ENCODE peak calls at places on chromosomes 16 and 17, in four cellular contexts. X is uterus, D is dorsolateral prefrontal cortex, I is neural progenitor cell. J is an unnamed sample.

GRCh38 chr17:40646791-40647548 is 648 bp downstream of the SMARCE1 start:
- DNase-seq in X (no peak), D (no peak), I (peak; percentile 62), J (no peak)

GRCh38 chr16:67269766-67270165 is 9.6 kb upstream of the PLEKHG4 start:
- DNase-seq in X (no peak), D (no peak), I (no peak), J (no peak)

GRCh38 chr17:62704381-62704971 is 77.0 kb downstream of the MRC2 start:
- DNase-seq in X (peak; percentile 47), D (no peak), I (no peak), J (no peak)

GRCh38 chr16:85574672-85575475 is 38.2 kb upstream of the GSE1 start:
- DNase-seq in X (no peak), D (no peak), I (peak; percentile 88), J (no peak)

GRCh38 chr16:79422061-79422460 is 178.5 kb downstream of the MAF start:
- DNase-seq in X (no peak), D (no peak), I (no peak), J (no peak)

GRCh38 chr16:70674221-70675014 is 11.4 kb downstream of the MTSS2 start:
- DNase-seq in X (no peak), D (no peak), I (no peak), J (no peak)

GRCh38 chr16:694863-695354 is 4.7 kb upstream of the WDR24 start:
- DNase-seq in X (no peak), D (no peak), I (no peak), J (no peak)

GRCh38 chr16:1372292-1372950 is 20.7 kb downstream of the GNPTG start:
- DNase-seq in X (no peak), D (no peak), I (no peak), J (no peak)

GRCh38 chr17:55722742-55723487 is at the start of gene TMEM100:
- DNase-seq in X (peak; percentile 70), D (no peak), I (no peak), J (no peak)

GRCh38 chr16:86031141-86031678 is 132.2 kb downstream of the IRF8 start:
- DNase-seq in X (no peak), D (no peak), I (no peak), J (no peak)

GRCh38 chr17:19703106-19703775 is 13.1 kb downstream of the SLC47A2 start:
- DNase-seq in X (no peak), D (no peak), I (no peak), J (no peak)

GRCh38 chr17:79843475-79843916 is 4.3 kb upstream of the CBX4 start:
- DNase-seq in X (no peak), D (no peak), I (no peak), J (no peak)

GRCh38 chr17:57617218-57617617 is 127.9 kb downstream of the CCDC182 start:
- DNase-seq in X (no peak), D (no peak), I (no peak), J (no peak)

GRCh38 chr17:1398900-1399299 is 1.1 kb downstream of the YWHAE start:
- DNase-seq in X (no peak), D (no peak), I (peak; percentile 23), J (no peak)

GRCh38 chr17:1871743-1872142 is 41.9 kb downstream of the RPA1 start:
- DNase-seq in X (no peak), D (no peak), I (no peak), J (no peak)

GRCh38 chr17:32155896-32156295 is 13.6 kb downstream of the RHOT1 start:
- DNase-seq in X (no peak), D (no peak), I (no peak), J (no peak)

GRCh38 chr16:86158688-86159360 is 259.9 kb downstream of the IRF8 start:
- DNase-seq in X (no peak), D (no peak), I (no peak), J (no peak)

GRCh38 chr17:28053044-28053670 is 10.7 kb downstream of the NLK start:
- DNase-seq in X (no peak), D (no peak), I (no peak), J (no peak)

GRCh38 chr16:69618307-69618706 is 52.5 kb downstream of the NFAT5 start:
- DNase-seq in X (no peak), D (no peak), I (no peak), J (no peak)
- H3K4me3 ChIP-seq in X (no peak overlapping the region), D (no peak overlapping the region), I (no peak overlapping the region), J (no peak overlapping the region)

DNA sequence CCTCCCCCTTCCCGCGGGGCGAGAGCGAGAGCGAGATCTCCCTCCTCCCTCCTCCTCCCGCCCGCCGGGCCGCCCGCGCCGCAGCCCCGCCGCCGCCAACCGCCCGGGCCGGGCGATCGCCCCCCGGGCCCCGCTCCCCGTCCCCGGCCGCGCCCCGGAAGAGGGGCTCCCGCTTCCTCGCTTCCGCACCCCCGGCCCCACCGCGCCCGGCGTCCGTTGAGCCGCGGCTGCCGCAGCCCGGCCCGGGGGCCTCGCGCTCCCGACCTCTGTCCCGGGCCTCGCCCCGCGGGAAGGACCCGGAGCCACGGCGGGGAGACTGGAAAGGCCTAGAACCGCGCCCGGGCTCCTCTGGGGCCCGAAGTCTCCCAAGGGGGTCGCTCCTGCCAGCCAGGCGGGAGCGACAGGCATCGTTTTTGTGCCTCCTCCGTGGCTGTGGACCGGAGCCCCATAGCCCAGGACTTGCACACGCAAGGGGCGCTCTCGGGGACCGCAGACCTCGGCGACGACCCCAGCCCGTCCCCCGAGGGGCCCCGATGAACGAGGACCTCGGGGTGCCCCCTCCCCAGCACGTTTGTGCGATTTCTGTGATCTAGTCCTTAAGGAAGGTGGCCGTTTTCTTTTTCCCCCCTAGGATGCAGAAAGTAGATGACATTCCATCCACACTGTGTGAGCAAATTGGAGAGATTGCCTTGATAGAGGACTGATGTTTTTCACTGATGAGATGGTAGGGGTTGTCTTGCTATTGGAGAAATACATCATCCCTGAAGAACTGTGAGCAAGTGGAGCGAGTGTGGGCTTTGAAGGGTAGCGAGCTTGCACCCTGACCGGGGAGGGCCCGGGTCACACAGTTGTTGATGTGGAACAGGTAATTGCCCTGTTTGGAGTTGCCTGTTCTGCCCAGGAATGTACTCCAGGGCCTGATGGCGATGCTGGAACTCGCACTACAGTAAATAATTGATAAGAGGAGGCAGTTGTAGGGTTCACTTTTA is 610 bp downstream of the BANP start:
- DNase-seq in X (no peak), D (no peak), I (no peak), J (no peak)
- TF ChIP-seq CTCF in X (no peak), D (no peak), I (peak; percentile 41), J (peak; percentile 20)

GRCh38 chr16:57184113-57184512 is 1.7 kb downstream of the PSME3IP1 start:
- DNase-seq in X (no peak), D (no peak), I (no peak), J (no peak)
- H3K4me3 ChIP-seq in X (no peak overlapping the region), D (peak overlapping the region; percentile 96), I (peak overlapping the region; percentile 97), J (no peak overlapping the region)

GRCh38 chr16:64475627-64476351 is 646.1 kb downstream of the CDH11 start:
- DNase-seq in X (no peak), D (no peak), I (no peak), J (no peak)

GRCh38 chr16:64478258-64478906 is 643.5 kb downstream of the CDH11 start:
- DNase-seq in X (no peak), D (no peak), I (no peak), J (no peak)

DNA sequence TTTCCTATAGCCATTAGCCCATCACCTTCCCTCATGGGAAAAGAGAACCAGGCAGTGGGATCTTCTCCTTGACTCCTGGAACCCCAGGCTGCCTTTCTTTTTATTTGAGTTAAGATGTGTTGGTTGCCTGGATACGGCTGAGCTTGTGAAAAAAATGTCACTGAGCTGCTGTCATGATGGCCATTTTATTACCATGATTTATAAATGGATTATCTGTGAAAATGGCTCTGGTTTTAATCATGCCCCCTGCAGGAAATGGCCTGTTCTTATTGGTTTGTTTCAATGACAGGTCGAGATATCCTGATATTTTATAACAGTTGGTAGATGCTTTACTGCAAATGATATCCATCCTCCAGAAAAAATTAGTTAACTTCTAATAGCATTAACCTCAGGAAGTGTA is 640.4 kb downstream of the CDH11 start:
- DNase-seq in X (no peak), D (no peak), I (no peak), J (no peak)
- TF ChIP-seq CTCF in X (no peak), D (no peak), I (no peak), J (no peak)